ENCODE peak calls at places on chromosomes 7 and 10, in seven cellular contexts. One of them, this sample, is unnamed.

GRCh38 chr10:3803295-3803883 is 18.4 kb upstream of the KLF6 start:
- DNase-seq in CD8-positive, alpha-beta T cell: no peak
- DNase-seq in AG09319: no peak
- DNase-seq in MCF 10A: no peak
- DNase-seq in neural progenitor cell: no peak
- DNase-seq in cardiac fibroblast: peak
- DNase-seq in pancreas: peak
- DNase-seq in this sample: no peak

GRCh38 chr10:88851706-88852105 is at the start of gene ANKRD22:
- DNase-seq in CD8-positive, alpha-beta T cell: no peak
- DNase-seq in AG09319: no peak
- DNase-seq in MCF 10A: peak
- DNase-seq in neural progenitor cell: no peak
- DNase-seq in cardiac fibroblast: peak
- DNase-seq in pancreas: peak
- DNase-seq in this sample: no peak

GRCh38 chr7:16721541-16721940 is 32.0 kb upstream of the TSPAN13 start:
- DNase-seq in CD8-positive, alpha-beta T cell: no peak
- DNase-seq in AG09319: no peak
- DNase-seq in MCF 10A: no peak
- DNase-seq in neural progenitor cell: no peak
- DNase-seq in cardiac fibroblast: no peak
- DNase-seq in pancreas: no peak
- DNase-seq in this sample: no peak

GRCh38 chr10:59016043-59016442 is 160.4 kb upstream of the PHYHIPL start:
- DNase-seq in CD8-positive, alpha-beta T cell: no peak
- DNase-seq in AG09319: no peak
- DNase-seq in MCF 10A: no peak
- DNase-seq in neural progenitor cell: no peak
- DNase-seq in cardiac fibroblast: no peak
- DNase-seq in pancreas: no peak
- DNase-seq in this sample: no peak

GRCh38 chr7:21028186-21028989 is 241.7 kb upstream of the SP8 start:
- DNase-seq in CD8-positive, alpha-beta T cell: no peak
- DNase-seq in AG09319: no peak
- DNase-seq in MCF 10A: peak
- DNase-seq in neural progenitor cell: peak
- DNase-seq in cardiac fibroblast: peak
- DNase-seq in pancreas: no peak
- DNase-seq in this sample: no peak

GRCh38 chr7:118060692-118061091 is 123.3 kb upstream of the LSM8 start:
- DNase-seq in CD8-positive, alpha-beta T cell: no peak
- DNase-seq in AG09319: no peak
- DNase-seq in MCF 10A: no peak
- DNase-seq in neural progenitor cell: no peak
- DNase-seq in cardiac fibroblast: no peak
- DNase-seq in pancreas: no peak
- DNase-seq in this sample: no peak

GRCh38 chr7:5574770-5575269 is 151.2 kb upstream of the TNRC18 start:
- DNase-seq in CD8-positive, alpha-beta T cell: no peak
- DNase-seq in AG09319: no peak
- DNase-seq in MCF 10A: no peak
- DNase-seq in neural progenitor cell: peak
- DNase-seq in cardiac fibroblast: no peak
- DNase-seq in pancreas: no peak
- DNase-seq in this sample: no peak

GRCh38 chr7:157983442-157984137 is 604.0 kb downstream of the PTPRN2 start:
- DNase-seq in CD8-positive, alpha-beta T cell: no peak
- DNase-seq in AG09319: no peak
- DNase-seq in MCF 10A: no peak
- DNase-seq in neural progenitor cell: no peak
- DNase-seq in cardiac fibroblast: no peak
- DNase-seq in pancreas: no peak
- DNase-seq in this sample: no peak

GRCh38 chr10:118522791-118523498 is 72.5 kb downstream of the PRLHR start:
- DNase-seq in CD8-positive, alpha-beta T cell: no peak
- DNase-seq in AG09319: no peak
- DNase-seq in MCF 10A: peak
- DNase-seq in neural progenitor cell: no peak
- DNase-seq in cardiac fibroblast: peak
- DNase-seq in pancreas: no peak
- DNase-seq in this sample: no peak

GRCh38 chr10:97179311-97179710 is 6.4 kb downstream of the SLIT1 start:
- DNase-seq in CD8-positive, alpha-beta T cell: no peak
- DNase-seq in AG09319: no peak
- DNase-seq in MCF 10A: no peak
- DNase-seq in neural progenitor cell: no peak
- DNase-seq in cardiac fibroblast: no peak
- DNase-seq in pancreas: no peak
- DNase-seq in this sample: no peak

GRCh38 chr7:140458191-140458590 is 21.1 kb downstream of the MKRN1 start:
- DNase-seq in CD8-positive, alpha-beta T cell: no peak
- DNase-seq in AG09319: no peak
- DNase-seq in MCF 10A: no peak
- DNase-seq in neural progenitor cell: peak
- DNase-seq in cardiac fibroblast: no peak
- DNase-seq in pancreas: no peak
- DNase-seq in this sample: no peak

GRCh38 chr10:110044681-110045080 is 36.9 kb downstream of the ADD3 start:
- DNase-seq in CD8-positive, alpha-beta T cell: no peak
- DNase-seq in AG09319: no peak
- DNase-seq in MCF 10A: no peak
- DNase-seq in neural progenitor cell: no peak
- DNase-seq in cardiac fibroblast: no peak
- DNase-seq in pancreas: no peak
- DNase-seq in this sample: no peak

GRCh38 chr7:75813084-75813483 is 522 bp downstream of the CCL24 start:
- DNase-seq in CD8-positive, alpha-beta T cell: no peak
- DNase-seq in AG09319: no peak
- DNase-seq in MCF 10A: no peak
- DNase-seq in neural progenitor cell: no peak
- DNase-seq in cardiac fibroblast: no peak
- DNase-seq in pancreas: no peak
- DNase-seq in this sample: no peak

GRCh38 chr10:97718659-97719142 is 5.2 kb downstream of the MARVELD1 start:
- DNase-seq in CD8-positive, alpha-beta T cell: no peak
- DNase-seq in AG09319: no peak
- DNase-seq in MCF 10A: peak
- DNase-seq in neural progenitor cell: peak
- DNase-seq in cardiac fibroblast: peak
- DNase-seq in pancreas: peak
- DNase-seq in this sample: no peak

GRCh38 chr10:74957199-74958084 is 131.0 kb downstream of the KAT6B start:
- DNase-seq in CD8-positive, alpha-beta T cell: no peak
- DNase-seq in AG09319: no peak
- DNase-seq in MCF 10A: no peak
- DNase-seq in neural progenitor cell: no peak
- DNase-seq in cardiac fibroblast: no peak
- DNase-seq in pancreas: no peak
- DNase-seq in this sample: no peak

GRCh38 chr7:24609059-24609458 is 35.8 kb downstream of the PALS2 start:
- DNase-seq in CD8-positive, alpha-beta T cell: no peak
- DNase-seq in AG09319: no peak
- DNase-seq in MCF 10A: peak
- DNase-seq in neural progenitor cell: no peak
- DNase-seq in cardiac fibroblast: peak
- DNase-seq in pancreas: no peak
- DNase-seq in this sample: no peak

GRCh38 chr10:122362621-122363020 is 11.9 kb upstream of the PLEKHA1 start:
- DNase-seq in CD8-positive, alpha-beta T cell: no peak
- DNase-seq in AG09319: no peak
- DNase-seq in MCF 10A: peak
- DNase-seq in neural progenitor cell: no peak
- DNase-seq in cardiac fibroblast: peak
- DNase-seq in pancreas: no peak
- DNase-seq in this sample: no peak

GRCh38 chr10:97854735-97855134 is 5.1 kb downstream of the GOLGA7B start:
- DNase-seq in CD8-positive, alpha-beta T cell: no peak
- DNase-seq in AG09319: no peak
- DNase-seq in MCF 10A: no peak
- DNase-seq in neural progenitor cell: no peak
- DNase-seq in cardiac fibroblast: no peak
- DNase-seq in pancreas: no peak
- DNase-seq in this sample: no peak

GRCh38 chr7:105742787-105743186 is 133.6 kb downstream of the ATXN7L1 start:
- DNase-seq in CD8-positive, alpha-beta T cell: no peak
- DNase-seq in AG09319: no peak
- DNase-seq in MCF 10A: no peak
- DNase-seq in neural progenitor cell: no peak
- DNase-seq in cardiac fibroblast: no peak
- DNase-seq in pancreas: no peak
- DNase-seq in this sample: no peak

GRCh38 chr7:105741993-105742392 is 134.4 kb downstream of the ATXN7L1 start:
- DNase-seq in CD8-positive, alpha-beta T cell: no peak
- DNase-seq in AG09319: no peak
- DNase-seq in MCF 10A: no peak
- DNase-seq in neural progenitor cell: no peak
- DNase-seq in cardiac fibroblast: no peak
- DNase-seq in pancreas: no peak
- DNase-seq in this sample: no peak

GRCh38 chr7:105743351-105743812 is 133.0 kb downstream of the ATXN7L1 start:
- DNase-seq in CD8-positive, alpha-beta T cell: no peak
- DNase-seq in AG09319: no peak
- DNase-seq in MCF 10A: no peak
- DNase-seq in neural progenitor cell: peak
- DNase-seq in cardiac fibroblast: no peak
- DNase-seq in pancreas: no peak
- DNase-seq in this sample: no peak

GRCh38 chr7:105748701-105749100 is 127.7 kb downstream of the ATXN7L1 start:
- DNase-seq in CD8-positive, alpha-beta T cell: no peak
- DNase-seq in AG09319: no peak
- DNase-seq in MCF 10A: no peak
- DNase-seq in neural progenitor cell: peak
- DNase-seq in cardiac fibroblast: no peak
- DNase-seq in pancreas: no peak
- DNase-seq in this sample: no peak

GRCh38 chr7:105745681-105746330 is 130.6 kb downstream of the ATXN7L1 start:
- DNase-seq in CD8-positive, alpha-beta T cell: no peak
- DNase-seq in AG09319: no peak
- DNase-seq in MCF 10A: no peak
- DNase-seq in neural progenitor cell: no peak
- DNase-seq in cardiac fibroblast: no peak
- DNase-seq in pancreas: no peak
- DNase-seq in this sample: no peak
- TF ChIP-seq CTCF in CD8-positive, alpha-beta T cell: no peak
- TF ChIP-seq CTCF in AG09319: no peak
- TF ChIP-seq CTCF in MCF 10A: no peak
- TF ChIP-seq CTCF in neural progenitor cell: no peak
- TF ChIP-seq CTCF in cardiac fibroblast: no peak
- TF ChIP-seq CTCF in pancreas: no peak
- TF ChIP-seq CTCF in this sample: no peak

DNA sequence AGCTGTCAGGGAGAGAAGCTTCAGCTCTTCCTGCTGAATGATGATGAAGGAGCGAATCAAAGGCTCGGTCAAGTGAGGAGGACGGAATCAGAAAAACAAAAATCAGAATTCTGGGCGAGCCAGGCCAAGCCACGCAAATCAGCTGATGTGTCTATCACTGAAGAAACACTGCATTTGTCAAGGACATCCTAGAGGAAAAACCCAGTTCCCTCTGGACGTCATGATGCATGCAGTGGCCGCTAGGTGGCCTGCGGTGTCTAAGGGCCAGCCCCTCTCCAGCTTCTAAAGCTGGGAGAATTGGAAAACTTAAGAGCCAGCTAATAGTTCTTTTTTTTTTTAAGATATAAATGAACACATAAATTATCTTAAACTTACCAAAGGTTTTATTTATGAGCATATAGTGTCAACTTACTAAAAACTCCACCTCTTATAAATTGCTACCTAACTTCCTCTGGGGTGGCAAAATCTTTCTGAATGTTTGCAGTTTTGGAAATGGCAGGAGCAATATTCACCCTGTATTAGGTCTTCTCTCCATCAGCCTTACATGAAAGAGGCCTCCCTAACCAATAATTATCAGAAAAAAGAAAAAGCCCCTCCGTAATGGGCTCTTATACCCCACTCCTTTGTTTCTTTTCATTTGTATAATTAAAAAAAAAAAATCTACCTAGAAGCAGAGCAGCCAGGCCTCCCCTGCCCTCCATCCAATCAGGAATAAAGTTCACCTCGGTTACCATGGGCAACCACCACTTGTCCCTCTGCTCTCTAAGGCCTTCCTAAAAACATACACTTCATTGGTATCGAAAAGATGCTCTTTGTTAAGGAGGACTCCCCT is 186.8 kb downstream of the USP6NL start:
- DNase-seq in CD8-positive, alpha-beta T cell: no peak
- DNase-seq in AG09319: peak
- DNase-seq in MCF 10A: peak
- DNase-seq in neural progenitor cell: peak
- DNase-seq in cardiac fibroblast: peak
- DNase-seq in pancreas: peak
- DNase-seq in this sample: no peak
- TF ChIP-seq CTCF in CD8-positive, alpha-beta T cell: no peak
- TF ChIP-seq CTCF in AG09319: peak
- TF ChIP-seq CTCF in MCF 10A: peak
- TF ChIP-seq CTCF in neural progenitor cell: peak
- TF ChIP-seq CTCF in cardiac fibroblast: peak
- TF ChIP-seq CTCF in pancreas: peak
- TF ChIP-seq CTCF in this sample: peak

GRCh38 chr10:49596836-49597235 is 13.3 kb upstream of the SLC18A3 start:
- DNase-seq in CD8-positive, alpha-beta T cell: no peak
- DNase-seq in AG09319: no peak
- DNase-seq in MCF 10A: no peak
- DNase-seq in neural progenitor cell: no peak
- DNase-seq in cardiac fibroblast: no peak
- DNase-seq in pancreas: no peak
- DNase-seq in this sample: no peak

GRCh38 chr10:49599546-49599945 is 10.6 kb upstream of the SLC18A3 start:
- DNase-seq in CD8-positive, alpha-beta T cell: no peak
- DNase-seq in AG09319: no peak
- DNase-seq in MCF 10A: no peak
- DNase-seq in neural progenitor cell: no peak
- DNase-seq in cardiac fibroblast: no peak
- DNase-seq in pancreas: no peak
- DNase-seq in this sample: peak

GRCh38 chr10:49598986-49599385 is 11.1 kb upstream of the SLC18A3 start:
- DNase-seq in CD8-positive, alpha-beta T cell: no peak
- DNase-seq in AG09319: no peak
- DNase-seq in MCF 10A: no peak
- DNase-seq in neural progenitor cell: no peak
- DNase-seq in cardiac fibroblast: no peak
- DNase-seq in pancreas: no peak
- DNase-seq in this sample: no peak

GRCh38 chr10:49597426-49598163 is 12.5 kb upstream of the SLC18A3 start:
- DNase-seq in CD8-positive, alpha-beta T cell: no peak
- DNase-seq in AG09319: no peak
- DNase-seq in MCF 10A: no peak
- DNase-seq in neural progenitor cell: no peak
- DNase-seq in cardiac fibroblast: no peak
- DNase-seq in pancreas: no peak
- DNase-seq in this sample: no peak

GRCh38 chr10:49598164-49598856 is 11.8 kb upstream of the SLC18A3 start:
- DNase-seq in CD8-positive, alpha-beta T cell: no peak
- DNase-seq in AG09319: no peak
- DNase-seq in MCF 10A: no peak
- DNase-seq in neural progenitor cell: no peak
- DNase-seq in cardiac fibroblast: no peak
- DNase-seq in pancreas: no peak
- DNase-seq in this sample: no peak
- TF ChIP-seq CTCF in CD8-positive, alpha-beta T cell: no peak
- TF ChIP-seq CTCF in AG09319: no peak
- TF ChIP-seq CTCF in MCF 10A: no peak
- TF ChIP-seq CTCF in neural progenitor cell: no peak
- TF ChIP-seq CTCF in cardiac fibroblast: no peak
- TF ChIP-seq CTCF in pancreas: no peak
- TF ChIP-seq CTCF in this sample: no peak

GRCh38 chr7:138645284-138645683 is 55.9 kb downstream of the SVOPL start:
- DNase-seq in CD8-positive, alpha-beta T cell: no peak
- DNase-seq in AG09319: no peak
- DNase-seq in MCF 10A: peak
- DNase-seq in neural progenitor cell: peak
- DNase-seq in cardiac fibroblast: no peak
- DNase-seq in pancreas: no peak
- DNase-seq in this sample: no peak
- TF ChIP-seq CTCF in CD8-positive, alpha-beta T cell: no peak
- TF ChIP-seq CTCF in AG09319: no peak
- TF ChIP-seq CTCF in MCF 10A: no peak
- TF ChIP-seq CTCF in neural progenitor cell: peak
- TF ChIP-seq CTCF in cardiac fibroblast: no peak
- TF ChIP-seq CTCF in pancreas: no peak
- TF ChIP-seq CTCF in this sample: no peak